ENCODE peak calls at places on chromosome 7, in five cellular contexts. S, F, L, B and N are unnamed samples.

GRCh38 chr7:21028186-21028989 is 241.7 kb upstream of the SP8 start:
- DNase-seq in B (no peak), S (no peak), L (no peak), F (no peak), N (peak; percentile 8)

GRCh38 chr7:28706607-28707006 is 251.5 kb downstream of the TRIL start:
- DNase-seq in B (no peak), S (no peak), F (no peak), L (no peak), N (no peak)

GRCh38 chr7:116951366-116952292 is 1.7 kb upstream of the ST7 start:
- DNase-seq in F (no peak), B (no peak), L (no peak), S (no peak), N (no peak)

GRCh38 chr7:157423348-157423747 is 86.5 kb downstream of the DNAJB6 start:
- DNase-seq in F (no peak), S (no peak), B (no peak), L (no peak), N (no peak)

GRCh38 chr7:37916017-37916672 is 472 bp downstream of the SFRP4 start:
- DNase-seq in B (no peak), S (no peak), F (peak; percentile 5), L (peak; percentile 23), N (peak; percentile 8)

GRCh38 chr7:35026154-35026553 is 11.1 kb downstream of the DPY19L1 start:
- DNase-seq in S (no peak), L (no peak), F (no peak), B (no peak), N (no peak)

GRCh38 chr7:99631311-99632109 is 14.8 kb downstream of the ZSCAN25 start:
- DNase-seq in L (no peak), S (peak; percentile 48), F (no peak), B (no peak), N (no peak)

GRCh38 chr7:33764752-33765451 is 140.4 kb upstream of the BMPER start:
- DNase-seq in B (no peak), L (peak; percentile 54), F (no peak), S (no peak), N (no peak)

GRCh38 chr7:158979635-158980351 is 123.4 kb downstream of the DYNC2I1 start:
- DNase-seq in B (no peak), F (no peak), S (no peak), L (no peak), N (no peak)

GRCh38 chr7:6590645-6591110 is 857 bp downstream of the INTS15 start:
- DNase-seq in B (no peak), S (no peak), L (no peak), F (no peak), N (no peak)

GRCh38 chr7:6589151-6589828 is 531 bp upstream of the INTS15 start:
- DNase-seq in F (no peak), L (no peak), B (no peak), S (no peak), N (no peak)

GRCh38 chr7:6588566-6588965 is 1.3 kb upstream of the INTS15 start:
- DNase-seq in L (no peak), B (no peak), F (no peak), S (no peak), N (no peak)

GRCh38 chr7:6589829-6590644 is at the start of gene INTS15:
- DNase-seq in F (peak; percentile 85), S (peak; percentile 65), L (peak; percentile 77), B (peak; percentile 79), N (peak; percentile 89)
- TF ChIP-seq CTCF in F (peak; percentile 33), S (peak; percentile 93), L (peak; percentile 81), B (peak; percentile 84), N (peak; percentile 35)

GRCh38 chr7:85184599-85185354 is 2.1 kb downstream of the SEMA3D start:
- DNase-seq in S (no peak), B (peak; percentile 13), F (peak; percentile 57), L (no peak), N (peak; percentile 77)

GRCh38 chr7:85183296-85183695 is 3.6 kb downstream of the SEMA3D start:
- DNase-seq in F (no peak), S (no peak), B (no peak), L (no peak), N (no peak)

GRCh38 chr7:85186521-85187241 is at the start of gene SEMA3D:
- DNase-seq in F (peak; percentile 88), L (peak; percentile 49), B (peak; percentile 88), S (peak; percentile 60), N (peak; percentile 87)

GRCh38 chr7:85186083-85186520 is 754 bp downstream of the SEMA3D start:
- DNase-seq in S (peak; percentile 11), F (peak; percentile 51), L (peak; percentile 11), B (peak; percentile 27), N (peak; percentile 62)

GRCh38 chr7:85185355-85186082 is 1.3 kb downstream of the SEMA3D start:
- DNase-seq in S (peak; percentile 9), B (peak; percentile 22), L (peak; percentile 13), F (peak; percentile 72), N (peak; percentile 61)
- TF ChIP-seq CTCF in S (no peak), B (no peak), L (no peak), F (peak; percentile 39), N (no peak)

DNA sequence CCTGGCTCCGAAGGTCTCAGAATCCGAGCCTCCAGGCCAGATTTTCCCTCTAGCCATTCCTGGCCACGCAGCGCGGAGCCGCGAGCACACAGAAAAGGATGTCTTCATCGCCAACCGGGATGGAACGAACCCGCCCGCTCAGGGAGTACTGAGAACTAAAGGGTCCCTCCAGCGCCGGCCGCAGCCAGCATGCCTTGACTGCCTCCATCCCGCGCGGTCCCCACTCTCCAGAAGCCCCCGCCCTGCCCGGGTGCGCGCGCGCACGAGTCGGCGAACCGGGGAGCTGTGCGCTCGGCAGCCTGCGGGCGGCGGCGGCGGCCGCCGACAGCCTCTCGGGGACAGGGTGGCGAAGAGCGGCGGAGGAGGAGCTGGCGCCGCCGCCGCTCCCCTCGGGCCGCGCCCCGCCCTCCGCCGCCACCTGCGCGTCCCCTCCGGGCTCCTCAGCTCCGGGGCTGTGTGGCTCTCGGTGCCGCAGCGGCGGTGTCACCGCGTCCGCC is 640 bp upstream of the GALNT17 start:
- DNase-seq in F (peak; percentile 50), B (peak; percentile 65), L (peak; percentile 63), S (no peak), N (peak; percentile 88)
- TF ChIP-seq CTCF in F (no peak), B (peak; percentile 28), L (no peak), S (no peak), N (no peak)

GRCh38 chr7:130274983-130275649 is 8.5 kb downstream of the CPA2 start:
- DNase-seq in F (no peak), S (no peak), B (no peak), L (no peak), N (peak; percentile 23)

GRCh38 chr7:130272456-130273080 is 5.9 kb downstream of the CPA2 start:
- DNase-seq in B (no peak), S (no peak), F (no peak), L (no peak), N (peak; percentile 57)

GRCh38 chr7:130275826-130276291 is 9.2 kb downstream of the CPA2 start:
- DNase-seq in B (no peak), F (no peak), L (no peak), S (no peak), N (no peak)

GRCh38 chr7:130273081-130273699 is 6.5 kb downstream of the CPA2 start:
- DNase-seq in F (no peak), B (peak; percentile 54), L (peak; percentile 52), S (no peak), N (peak; percentile 82)

DNA sequence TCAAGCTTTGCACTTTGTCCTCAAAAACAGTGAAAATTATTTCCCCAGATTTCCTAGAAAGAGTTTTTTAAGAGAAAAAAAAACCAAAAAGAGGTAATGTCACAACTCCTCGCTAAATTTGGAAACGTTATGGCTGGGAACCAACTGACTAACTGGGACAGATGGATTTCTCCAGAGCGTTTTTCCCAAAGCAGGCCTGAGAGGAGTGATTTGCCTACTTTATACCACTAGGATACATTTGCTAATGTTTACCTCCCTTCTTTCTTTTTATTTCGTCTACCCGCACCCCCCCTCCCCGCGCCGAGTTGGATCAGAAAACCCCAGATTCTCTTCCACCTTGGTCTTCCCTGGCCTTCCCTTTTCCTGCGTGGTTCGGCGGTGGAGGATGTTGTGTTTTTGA is 7.2 kb downstream of the CPA2 start:
- DNase-seq in S (no peak), F (no peak), L (no peak), B (no peak), N (peak; percentile 32)
- TF ChIP-seq CTCF in S (no peak), F (no peak), L (no peak), B (no peak), N (no peak)

DNA sequence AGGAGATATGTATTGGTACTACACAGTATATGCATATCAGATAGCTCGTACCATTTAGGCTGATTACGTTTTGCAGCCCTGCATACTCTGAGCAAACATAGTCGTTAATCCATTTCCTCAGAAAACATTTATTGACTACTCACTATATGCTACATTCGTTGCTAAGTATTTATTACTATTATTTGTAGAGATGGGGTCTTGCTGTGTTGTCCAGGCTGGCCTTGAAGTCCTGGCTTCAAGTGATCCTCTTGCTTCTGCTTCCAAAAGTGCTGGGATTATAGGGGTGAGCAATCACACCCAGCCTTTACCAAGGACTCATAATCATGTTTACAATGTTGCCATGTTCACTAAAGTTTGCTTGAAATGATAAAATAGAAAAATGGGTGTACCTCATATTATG is 174.7 kb downstream of the ARL4A start:
- DNase-seq in S (no peak), B (no peak), F (no peak), L (no peak), N (no peak)
- TF ChIP-seq CTCF in S (no peak), B (no peak), F (no peak), L (no peak), N (no peak)

GRCh38 chr7:963236-964078 is 9.0 kb upstream of the ADAP1 start:
- DNase-seq in B (no peak), L (no peak), F (peak; percentile 18), S (no peak), N (no peak)
- TF ChIP-seq CTCF in B (no peak), L (no peak), F (no peak), S (no peak), N (no peak)

GRCh38 chr7:19709249-19709578 is 377 bp upstream of the POLR1F start:
- DNase-seq in S (no peak), B (no peak), F (no peak), L (no peak), N (no peak)
- TF ChIP-seq CTCF in S (peak; percentile 23), B (no peak), F (no peak), L (no peak), N (no peak)